ENCODE peak calls at places on chromosome 12, in five cellular contexts. Z is fibroblast of the aortic adventitia, B is ascending aorta, Q is Calu3, E is B cell. F is an unnamed sample.

GRCh38 chr12:105580841-105581352 is 250.4 kb downstream of the C12orf75 start:
- DNase-seq in E (no peak), B (peak), Q (no peak), Z (no peak), F (peak)

GRCh38 chr12:56955631-56956256 is 1.7 kb downstream of the RDH16 start:
- DNase-seq in Z (peak), B (no peak), E (no peak), Q (no peak), F (no peak)

GRCh38 chr12:98635657-98636323 is 8.8 kb downstream of the IKBIP start:
- DNase-seq in Z (peak), Q (no peak), E (peak), B (no peak), F (peak)

GRCh38 chr12:132812631-132813305 is 15.9 kb downstream of the GOLGA3 start:
- DNase-seq in Q (no peak), Z (no peak), B (no peak), E (no peak), F (peak)

GRCh38 chr12:130014485-130014807 is 110.6 kb upstream of the TMEM132D start:
- DNase-seq in Z (no peak), E (no peak), Q (no peak), B (no peak), F (no peak)

GRCh38 chr12:117034249-117034648 is 65.0 kb downstream of the TESC start:
- DNase-seq in Z (no peak), B (no peak), E (no peak), Q (no peak), F (no peak)

GRCh38 chr12:82329508-82329907 is 28.7 kb downstream of the CCDC59 start:
- DNase-seq in Z (no peak), Q (no peak), B (no peak), E (no peak), F (peak)

GRCh38 chr12:56153291-56154065 is 1.1 kb downstream of the MYL6B start:
- DNase-seq in Z (no peak), Q (no peak), E (no peak), B (no peak), F (no peak)

GRCh38 chr12:34402228-34402898 is 380.1 kb downstream of the ALG10 start:
- DNase-seq in B (peak), Z (no peak), E (no peak), Q (no peak), F (no peak)

GRCh38 chr12:127245437-127245836 is 1021.5 kb upstream of the TMEM132C start:
- DNase-seq in E (no peak), Q (no peak), Z (peak), B (no peak), F (peak)

GRCh38 chr12:83865431-83865830 is 1047.2 kb downstream of the SLC6A15 start:
- DNase-seq in B (no peak), Q (no peak), Z (no peak), E (no peak), F (peak)

GRCh38 chr12:54350743-54351142 is 13.5 kb downstream of the GPR84 start:
- DNase-seq in Q (no peak), B (no peak), E (no peak), Z (no peak), F (peak)

GRCh38 chr12:77746108-77746507 is 84.6 kb upstream of the NAV3 start:
- DNase-seq in Q (peak), Z (peak), B (no peak), E (no peak), F (peak)

GRCh38 chr12:96047151-96047620 is 11.8 kb upstream of the LTA4H start:
- DNase-seq in Q (no peak), Z (no peak), B (no peak), E (no peak), F (no peak)

GRCh38 chr12:132170094-132170636 is 25.9 kb downstream of the NOC4L start:
- DNase-seq in E (no peak), B (no peak), Q (no peak), Z (peak), F (peak)

GRCh38 chr12:111268738-111269572 is 99.9 kb downstream of the PHETA1 start:
- DNase-seq in B (no peak), Z (no peak), Q (peak), E (no peak), F (no peak)

GRCh38 chr12:38961683-38962082 is 56.3 kb upstream of the CPNE8 start:
- DNase-seq in E (no peak), B (no peak), Z (no peak), Q (no peak), F (no peak)

GRCh38 chr12:83040339-83040738 is 353.6 kb downstream of the TMTC2 start:
- DNase-seq in B (no peak), Z (no peak), E (no peak), Q (no peak), F (no peak)

GRCh38 chr12:17097674-17098073 is 491.7 kb upstream of the LMO3 start:
- DNase-seq in B (no peak), Z (no peak), Q (no peak), E (no peak), F (no peak)

GRCh38 chr12:50006754-50007442 is 18.4 kb downstream of the RACGAP1 start:
- DNase-seq in Q (no peak), B (no peak), Z (peak), E (no peak), F (peak)

GRCh38 chr12:131753041-131753440 is 42.2 kb downstream of the SFSWAP start:
- DNase-seq in Q (no peak), Z (no peak), B (no peak), E (no peak), F (no peak)

GRCh38 chr12:88153959-88154358 is 11.9 kb downstream of the TMTC3 start:
- DNase-seq in B (no peak), E (no peak), Q (peak), Z (peak), F (peak)

GRCh38 chr12:72323881-72324280 is 51.7 kb downstream of the TRHDE start:
- DNase-seq in Q (no peak), Z (no peak), B (no peak), E (no peak), F (no peak)

GRCh38 chr12:66502911-66503310 is 176.0 kb downstream of the GRIP1 start:
- DNase-seq in E (no peak), Q (no peak), Z (no peak), B (no peak), F (no peak)

GRCh38 chr12:53344824-53345485 is 8.8 kb upstream of the SP7 start:
- DNase-seq in Q (peak), Z (peak), B (peak), E (peak), F (peak)

GRCh38 chr12:7156259-7157197 is 26.4 kb downstream of the CLSTN3 start:
- DNase-seq in B (no peak), Z (no peak), Q (no peak), E (peak), F (no peak)